ENCODE peak calls at places on chromosomes 1 and 21, in seven cellular contexts. Z, S, T, K, G, Q and P are unnamed samples.

GRCh38 chr1:237041795-237042466 is at the start of gene RYR2:
- DNase-seq in Z (peak), S (no peak), T (peak), K (no peak), G (no peak), Q (no peak), P (no peak)

GRCh38 chr1:7388488-7389185 is 382.5 kb upstream of the VAMP3 start:
- DNase-seq in Z (peak), S (peak), T (no peak), K (no peak), G (no peak), Q (no peak), P (no peak)

GRCh38 chr21:41369915-41370839 is 8.3 kb downstream of the MX2 start:
- DNase-seq in Z (peak), S (peak), T (no peak), K (no peak), G (no peak), Q (no peak), P (peak)

GRCh38 chr21:38957575-38958340 is 152.0 kb downstream of the ETS2 start:
- DNase-seq in Z (no peak), S (no peak), T (no peak), K (no peak), G (no peak), Q (peak), P (no peak)

GRCh38 chr1:10671551-10672375 is 124.7 kb downstream of the CASZ1 start:
- DNase-seq in Z (no peak), S (no peak), T (no peak), K (no peak), G (no peak), Q (no peak), P (no peak)

GRCh38 chr1:159854101-159854692 is 8.3 kb downstream of the VSIG8 start:
- DNase-seq in Z (peak), S (peak), T (peak), K (peak), G (no peak), Q (no peak), P (peak)

GRCh38 chr1:15559189-15559815 is 25.5 kb downstream of the AGMAT start:
- DNase-seq in Z (no peak), S (no peak), T (no peak), K (peak), G (no peak), Q (no peak), P (no peak)

GRCh38 chr1:212710566-212710965 is 10.9 kb upstream of the BATF3 start:
- DNase-seq in Z (no peak), S (no peak), T (no peak), K (no peak), G (no peak), Q (no peak), P (no peak)

GRCh38 chr1:7438396-7438785 is 332.7 kb upstream of the VAMP3 start:
- DNase-seq in Z (no peak), S (no peak), T (no peak), K (no peak), G (no peak), Q (no peak), P (no peak)

GRCh38 chr1:112264010-112264409 is 132.0 kb upstream of the CTTNBP2NL start:
- DNase-seq in Z (no peak), S (no peak), T (no peak), K (no peak), G (no peak), Q (no peak), P (no peak)

GRCh38 chr1:229148041-229148671 is 122.8 kb upstream of the RAB4A start:
- DNase-seq in Z (peak), S (no peak), T (no peak), K (no peak), G (no peak), Q (no peak), P (no peak)

GRCh38 chr1:230867119-230867902 is 1.0 kb downstream of the C1orf198 start:
- DNase-seq in Z (no peak), S (no peak), T (no peak), K (peak), G (no peak), Q (peak), P (no peak)

GRCh38 chr1:100989306-100990077 is 36.1 kb downstream of the DPH5 start:
- DNase-seq in Z (no peak), S (no peak), T (no peak), K (no peak), G (peak), Q (peak), P (no peak)

GRCh38 chr1:240350910-240351331 is 259.2 kb downstream of the FMN2 start:
- DNase-seq in Z (no peak), S (no peak), T (no peak), K (no peak), G (peak), Q (no peak), P (no peak)

GRCh38 chr1:7932524-7933149 is 8.0 kb downstream of the TNFRSF9 start:
- DNase-seq in Z (no peak), S (no peak), T (no peak), K (no peak), G (no peak), Q (no peak), P (no peak)

GRCh38 chr21:15121655-15122120 is 56.9 kb upstream of the NRIP1 start:
- DNase-seq in Z (peak), S (no peak), T (no peak), K (no peak), G (peak), Q (peak), P (no peak)

GRCh38 chr1:156212130-156212529 is 677 bp upstream of the PMF1 start:
- DNase-seq in Z (no peak), S (no peak), T (no peak), K (no peak), G (no peak), Q (no peak), P (no peak)

GRCh38 chr1:221187174-221187573 is 307.9 kb downstream of the HLX start:
- DNase-seq in Z (no peak), S (no peak), T (no peak), K (no peak), G (no peak), Q (no peak), P (no peak)

GRCh38 chr1:8022395-8023286 is 3.5 kb downstream of the ERRFI1 start:
- DNase-seq in Z (no peak), S (no peak), T (no peak), K (no peak), G (no peak), Q (no peak), P (no peak)

GRCh38 chr1:184387871-184388670 is 1.2 kb downstream of the C1orf21 start:
- DNase-seq in Z (peak), S (peak), T (no peak), K (peak), G (peak), Q (peak), P (peak)

GRCh38 chr1:154957258-154957657 is 1.4 kb upstream of the PBXIP1 start:
- DNase-seq in Z (no peak), S (no peak), T (no peak), K (no peak), G (no peak), Q (no peak), P (no peak)

GRCh38 chr1:36286802-36287201 is 19.4 kb upstream of the SH3D21 start:
- DNase-seq in Z (no peak), S (no peak), T (no peak), K (no peak), G (no peak), Q (no peak), P (no peak)

GRCh38 chr1:44513111-44513510 is 108.1 kb downstream of the RNF220 start:
- DNase-seq in Z (no peak), S (no peak), T (no peak), K (no peak), G (no peak), Q (no peak), P (no peak)

GRCh38 chr1:17239420-17239819 is 9.5 kb upstream of the PADI3 start:
- DNase-seq in Z (no peak), S (no peak), T (peak), K (peak), G (peak), Q (peak), P (no peak)

GRCh38 chr1:76998582-76999189 is 131.4 kb downstream of the ST6GALNAC5 start:
- DNase-seq in Z (no peak), S (no peak), T (peak), K (no peak), G (peak), Q (peak), P (no peak)

GRCh38 chr1:218537131-218537904 is 192.2 kb downstream of the TGFB2 start:
- DNase-seq in Z (no peak), S (no peak), T (no peak), K (no peak), G (peak), Q (peak), P (no peak)

GRCh38 chr1:20662110-20662475 is 924 bp upstream of the DDOST start:
- DNase-seq in Z (no peak), S (no peak), T (peak), K (no peak), G (no peak), Q (no peak), P (no peak)

GRCh38 chr1:201781447-201781846 is 47.5 kb upstream of the IPO9 start:
- DNase-seq in Z (no peak), S (no peak), T (no peak), K (no peak), G (no peak), Q (no peak), P (no peak)

GRCh38 chr1:86419277-86419903 is 4.6 kb upstream of the CLCA2 start:
- DNase-seq in Z (no peak), S (peak), T (no peak), K (peak), G (no peak), Q (peak), P (no peak)
- TF ChIP-seq CTCF in Z (peak), S (peak), T (no peak), K (peak), G (peak), Q (peak), P (peak)

GRCh38 chr1:33696311-33696710 is 167.6 kb upstream of the HMGB4 start:
- DNase-seq in Z (no peak), S (no peak), T (no peak), K (no peak), G (no peak), Q (no peak), P (no peak)
- H3K4me3 ChIP-seq in Z (no peak), S (no peak), T (no peak), K (no peak), G (no peak), Q (no peak), P (no peak)

GRCh38 chr1:3403388-3404179 is 50.9 kb upstream of the ARHGEF16 start:
- DNase-seq in Z (no peak), S (no peak), T (no peak), K (no peak), G (no peak), Q (no peak), P (no peak)
- TF ChIP-seq CTCF in Z (peak), S (no peak), T (no peak), K (no peak), G (peak), Q (no peak), P (peak)

GRCh38 chr1:66331641-66332523 is 202.1 kb upstream of the SGIP1 start:
- DNase-seq in Z (peak), S (peak), T (peak), K (peak), G (peak), Q (peak), P (peak)

GRCh38 chr1:66333463-66334232 is 200.3 kb upstream of the SGIP1 start:
- DNase-seq in Z (peak), S (no peak), T (no peak), K (no peak), G (no peak), Q (no peak), P (no peak)

GRCh38 chr1:66332524-66332853 is 201.5 kb upstream of the SGIP1 start:
- DNase-seq in Z (no peak), S (no peak), T (no peak), K (no peak), G (no peak), Q (no peak), P (no peak)

GRCh38 chr1:66327582-66327981 is 206.4 kb upstream of the SGIP1 start:
- DNase-seq in Z (no peak), S (no peak), T (no peak), K (no peak), G (no peak), Q (no peak), P (no peak)

GRCh38 chr1:66330711-66331110 is 203.2 kb upstream of the SGIP1 start:
- DNase-seq in Z (no peak), S (no peak), T (no peak), K (no peak), G (peak), Q (peak), P (no peak)
- H3K4me3 ChIP-seq in Z (no peak), S (peak), T (no peak), K (no peak), G (no peak), Q (no peak), P (peak)